ENCODE peak calls at places on chromosomes 2 and 18, in ten cellular contexts. R, I, S, C, X, A, J, Q, L and H are unnamed samples.

GRCh38 chr2:74893332-74893731 is 59.4 kb downstream of the HK2 start:
- DNase-seq in Q (no peak), S (peak; percentile 86), I (no peak), A (no peak), C (no peak), L (no peak), J (no peak), R (no peak), X (peak; percentile 8), H (no peak)

GRCh38 chr2:29698216-29698615 is 223.2 kb downstream of the ALK start:
- DNase-seq in A (no peak), Q (no peak), I (no peak), S (no peak), C (no peak), R (no peak), X (no peak), J (no peak), L (no peak), H (no peak)

GRCh38 chr2:28557389-28558119 is 61.7 kb downstream of the PLB1 start:
- DNase-seq in R (no peak), S (no peak), J (no peak), A (no peak), X (no peak), L (no peak), Q (no peak), C (no peak), I (no peak), H (no peak)

GRCh38 chr2:227864161-227864756 is 7.2 kb upstream of the DAW1 start:
- DNase-seq in I (no peak), X (no peak), A (no peak), Q (no peak), L (no peak), R (no peak), J (no peak), S (peak; percentile 64), C (no peak), H (no peak)

GRCh38 chr2:219252084-219252483 is 959 bp upstream of the TUBA4B start:
- DNase-seq in R (no peak), L (no peak), X (peak; percentile 39), C (no peak), J (peak; percentile 31), Q (no peak), S (no peak), A (no peak), I (no peak), H (no peak)

GRCh38 chr2:71458413-71459083 is 5.2 kb downstream of the DYSF start:
- DNase-seq in C (no peak), X (peak; percentile 43), Q (no peak), I (no peak), S (peak; percentile 58), J (no peak), L (peak; percentile 45), R (no peak), A (no peak), H (no peak)

GRCh38 chr2:233817305-233817980 is 36.9 kb downstream of the HJURP start:
- DNase-seq in X (no peak), A (peak; percentile 8), Q (no peak), I (no peak), R (no peak), L (no peak), C (no peak), J (no peak), S (no peak), H (no peak)

GRCh38 chr18:50863840-50864239 is 15.1 kb upstream of the ME2 start:
- DNase-seq in J (no peak), R (no peak), A (no peak), X (no peak), S (no peak), C (no peak), Q (no peak), I (no peak), L (no peak), H (no peak)

GRCh38 chr2:111908578-111908977 is 10.2 kb downstream of the MERTK start:
- DNase-seq in S (no peak), L (no peak), A (no peak), C (no peak), I (no peak), J (no peak), X (no peak), R (no peak), Q (no peak), H (no peak)

GRCh38 chr2:111903930-111904439 is 5.6 kb downstream of the MERTK start:
- DNase-seq in L (no peak), S (no peak), I (no peak), A (no peak), X (no peak), Q (no peak), J (no peak), C (no peak), R (no peak), H (no peak)

GRCh38 chr2:111903516-111903915 is 5.1 kb downstream of the MERTK start:
- DNase-seq in J (no peak), I (no peak), A (no peak), Q (no peak), C (no peak), L (no peak), R (no peak), S (no peak), X (no peak), H (no peak)

GRCh38 chr2:111905990-111906735 is 7.8 kb downstream of the MERTK start:
- DNase-seq in A (no peak), X (no peak), L (no peak), I (no peak), C (no peak), S (no peak), R (no peak), J (peak; percentile 31), Q (peak; percentile 46), H (no peak)

DNA sequence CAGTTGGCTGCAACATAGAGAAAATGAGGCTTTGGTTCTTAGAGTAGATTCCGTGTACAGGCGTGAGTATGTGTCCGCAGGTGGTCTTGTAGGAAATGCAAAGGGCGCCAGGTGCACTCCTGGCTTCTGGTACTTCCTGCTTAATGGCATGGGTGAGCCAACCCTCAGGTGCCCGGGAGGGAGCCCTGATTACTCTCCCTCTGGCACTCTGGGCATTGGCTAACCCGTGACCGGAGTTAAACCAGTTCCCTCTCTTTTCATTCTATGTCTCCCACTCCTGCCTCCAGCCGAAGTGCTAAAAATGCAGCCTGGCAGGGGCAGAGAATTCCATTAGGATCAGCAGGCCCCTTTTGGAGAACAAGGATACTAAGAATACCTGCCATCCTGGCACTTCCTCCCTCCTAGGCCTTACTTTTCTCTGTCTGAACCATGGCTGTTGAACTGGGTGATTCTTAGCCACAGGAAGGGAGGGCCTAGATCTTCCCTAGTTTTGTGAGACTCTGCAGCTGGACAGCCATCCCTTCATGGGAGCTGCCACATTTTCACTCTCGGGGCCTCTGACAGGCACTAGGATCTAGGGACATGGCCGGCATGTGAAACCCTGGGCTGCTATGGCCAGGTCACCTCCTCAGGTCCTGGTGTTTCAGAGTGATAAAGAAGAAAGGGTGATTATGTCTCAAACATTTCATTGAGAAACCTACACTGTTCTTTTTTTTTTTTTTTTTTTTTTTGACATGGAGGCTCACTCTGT is 6.5 kb downstream of the MERTK start:
- DNase-seq in I (no peak), X (no peak), A (no peak), L (no peak), S (no peak), C (no peak), J (no peak), R (no peak), Q (no peak), H (no peak)
- H3K27ac ChIP-seq in I (peak overlapping the region; percentile 7), X (no peak overlapping the region), A (no peak overlapping the region), L (peak overlapping the region; percentile 65), S (no peak overlapping the region), C (no peak overlapping the region), J (peak overlapping the region; percentile 43), R (no peak overlapping the region), Q (no peak overlapping the region), H (no peak overlapping the region)

GRCh38 chr18:70301667-70302066 is 12.8 kb downstream of the SOCS6 start:
- DNase-seq in R (no peak), C (no peak), I (no peak), Q (no peak), J (no peak), A (no peak), X (no peak), S (no peak), L (no peak), H (no peak)

GRCh38 chr18:70296289-70296688 is 7.4 kb downstream of the SOCS6 start:
- DNase-seq in C (no peak), L (peak; percentile 41), A (no peak), I (no peak), X (no peak), J (no peak), R (no peak), S (no peak), Q (no peak), H (no peak)

GRCh38 chr18:70295633-70296188 is 6.9 kb downstream of the SOCS6 start:
- DNase-seq in I (no peak), S (no peak), R (no peak), C (no peak), L (no peak), A (no peak), J (no peak), X (no peak), Q (no peak), H (no peak)

GRCh38 chr18:70296781-70297180 is 7.9 kb downstream of the SOCS6 start:
- DNase-seq in I (no peak), A (no peak), S (no peak), X (no peak), L (no peak), C (no peak), Q (no peak), R (no peak), J (no peak), H (no peak)

DNA sequence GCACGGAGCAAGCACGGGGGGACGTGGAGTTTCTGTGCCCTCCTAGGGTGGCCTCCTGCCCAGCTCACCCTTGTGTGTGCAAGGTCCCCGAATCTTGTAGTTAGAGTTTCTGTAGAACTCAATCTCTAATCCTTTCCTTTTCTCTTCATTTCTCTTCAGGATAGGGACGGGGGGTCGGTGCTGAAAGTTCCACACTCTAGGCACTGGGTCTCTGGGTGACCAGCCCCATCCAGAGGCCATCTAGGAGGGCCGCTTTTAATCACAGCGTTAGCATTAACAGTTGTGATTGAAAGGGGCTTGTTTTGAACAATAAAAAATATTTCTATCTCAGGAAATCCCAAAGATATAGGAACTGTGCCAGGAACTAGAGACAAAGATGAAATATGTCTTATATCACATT is 10.5 kb downstream of the SOCS6 start:
- DNase-seq in J (no peak), S (no peak), L (no peak), Q (no peak), C (no peak), A (no peak), R (no peak), I (no peak), X (no peak), H (no peak)
- H3K4me3 ChIP-seq in J (no peak overlapping the region), S (no peak overlapping the region), L (no peak overlapping the region), Q (no peak overlapping the region), C (no peak overlapping the region), A (no peak overlapping the region), R (no peak overlapping the region), I (no peak overlapping the region), X (no peak overlapping the region), H (no peak overlapping the region)

GRCh38 chr2:101004671-101005325 is 2.7 kb downstream of the RPL31 start:
- DNase-seq in A (no peak), J (no peak), Q (no peak), L (no peak), X (no peak), C (no peak), I (no peak), R (no peak), S (no peak), H (no peak)

GRCh38 chr2:101001713-101002561 is at the start of gene RPL31:
- DNase-seq in A (peak; percentile 94), X (peak; percentile 92), C (peak; percentile 92), S (peak; percentile 97), R (peak; percentile 97), J (peak; percentile 98), Q (peak; percentile 96), I (peak; percentile 99), L (peak; percentile 97), H (peak; percentile 90)

GRCh38 chr2:100999995-101000394 is 2.1 kb upstream of the RPL31 start:
- DNase-seq in S (no peak), J (no peak), C (no peak), I (no peak), Q (no peak), R (no peak), X (no peak), A (no peak), L (no peak), H (no peak)

GRCh38 chr2:101003278-101003775 is 1.2 kb downstream of the RPL31 start:
- DNase-seq in Q (peak; percentile 46), S (no peak), L (no peak), I (no peak), C (no peak), J (no peak), A (no peak), R (no peak), X (no peak), H (no peak)

DNA sequence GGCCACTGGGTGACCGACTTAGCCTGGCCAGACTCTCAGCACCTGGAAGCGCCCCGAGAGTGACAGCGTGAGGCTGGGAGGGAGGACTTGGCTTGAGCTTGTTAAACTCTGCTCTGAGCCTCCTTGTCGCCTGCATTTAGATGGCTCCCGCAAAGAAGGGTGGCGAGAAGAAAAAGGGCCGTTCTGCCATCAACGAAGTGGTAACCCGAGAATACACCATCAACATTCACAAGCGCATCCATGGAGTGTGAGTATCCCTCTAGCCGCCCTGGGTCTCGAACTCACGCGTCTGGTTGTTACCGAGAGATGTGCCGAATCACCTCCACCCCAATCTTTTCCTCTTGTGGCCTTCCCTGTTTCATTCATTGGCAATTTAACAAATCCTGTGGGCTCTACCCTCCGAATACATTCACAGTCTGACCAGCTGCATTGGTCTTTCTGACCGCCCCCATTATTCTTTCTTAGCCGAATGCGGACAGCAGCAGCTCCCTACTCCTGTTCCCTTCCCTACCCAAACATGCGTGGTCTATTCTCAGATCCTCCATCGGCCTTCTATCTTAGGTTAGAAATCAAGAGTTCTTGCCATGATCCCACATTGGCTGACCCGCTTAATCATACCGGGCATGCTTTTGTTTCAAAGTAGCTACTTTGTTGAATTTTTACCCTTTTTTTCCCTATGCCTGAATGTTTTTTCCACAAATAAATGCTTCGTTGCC is 631 bp downstream of the RPL31 start:
- DNase-seq in A (no peak), L (no peak), S (no peak), J (peak; percentile 21), I (no peak), R (no peak), C (no peak), Q (no peak), X (no peak), H (no peak)
- H3K27ac ChIP-seq in A (peak overlapping the region; percentile 84), L (peak overlapping the region; percentile 78), S (peak overlapping the region; percentile 91), J (peak overlapping the region; percentile 89), I (peak overlapping the region; percentile 86), R (peak overlapping the region; percentile 10), C (no peak overlapping the region), Q (peak overlapping the region; percentile 91), X (peak overlapping the region; percentile 89), H (peak overlapping the region; percentile 88)

GRCh38 chr2:5093056-5093455 is 599.1 kb upstream of the SOX11 start:
- DNase-seq in X (no peak), L (no peak), J (no peak), R (no peak), I (no peak), A (no peak), Q (no peak), C (no peak), S (no peak), H (no peak)
- H3K4me3 ChIP-seq in X (no peak overlapping the region), L (no peak overlapping the region), J (no peak overlapping the region), R (no peak overlapping the region), I (no peak overlapping the region), A (no peak overlapping the region), Q (no peak overlapping the region), C (no peak overlapping the region), S (no peak overlapping the region), H (no peak overlapping the region)